ENCODE peak calls at places on chromosome 20, in six cellular contexts. L is mesothelial cell of epicardium, S is LNCaP clone FGC, U is cardiac fibroblast, E is left lung, Z is tibial nerve. T is an unnamed sample.

GRCh38 chr20:56217820-56218219 is 30.7 kb upstream of the MC3R start:
- DNase-seq in L (no peak), S (no peak), U (no peak), E (no peak), Z (no peak), T (no peak)

GRCh38 chr20:57659789-57660509 is 39.7 kb upstream of the ZBP1 start:
- DNase-seq in L (peak; percentile 14), S (no peak), U (no peak), E (peak; percentile 22), Z (peak; percentile 5), T (no peak)

GRCh38 chr20:14902432-14903089 is 565.1 kb upstream of the FLRT3 start:
- DNase-seq in L (no peak), S (no peak), U (no peak), E (no peak), Z (no peak), T (no peak)

GRCh38 chr20:707711-708110 is 32.1 kb upstream of the SCRT2 start:
- DNase-seq in L (no peak), S (no peak), U (no peak), E (no peak), Z (no peak), T (no peak)

GRCh38 chr20:6711950-6712634 is 55.4 kb upstream of the BMP2 start:
- DNase-seq in L (no peak), S (no peak), U (peak; percentile 23), E (peak; percentile 78), Z (no peak), T (no peak)

GRCh38 chr20:25279403-25279802 is 31.5 kb downstream of the PYGB start:
- DNase-seq in L (no peak), S (no peak), U (peak; percentile 33), E (no peak), Z (no peak), T (no peak)

GRCh38 chr20:49579195-49579594 is 11.3 kb upstream of the PTGIS start:
- DNase-seq in L (no peak), S (no peak), U (no peak), E (no peak), Z (no peak), T (peak; percentile 52)

GRCh38 chr20:41443667-41444066 is 77.0 kb upstream of the EMILIN3 start:
- DNase-seq in L (no peak), S (no peak), U (no peak), E (no peak), Z (no peak), T (no peak)

GRCh38 chr20:22586645-22587310 is 2.4 kb upstream of the FOXA2 start:
- DNase-seq in L (no peak), S (no peak), U (no peak), E (no peak), Z (no peak), T (no peak)

GRCh38 chr20:57024849-57025248 is 241.6 kb downstream of the BMP7 start:
- DNase-seq in L (no peak), S (no peak), U (no peak), E (no peak), Z (no peak), T (peak; percentile 37)

GRCh38 chr20:20755674-20756319 is 43.4 kb upstream of the RALGAPA2 start:
- DNase-seq in L (no peak), S (no peak), U (no peak), E (no peak), Z (no peak), T (no peak)

GRCh38 chr20:63162206-63162770 is 53.6 kb downstream of the YTHDF1 start:
- DNase-seq in L (no peak), S (no peak), U (no peak), E (no peak), Z (no peak), T (peak; percentile 76)

GRCh38 chr20:49188101-49188784 is at the start of gene STAU1:
- DNase-seq in L (peak; percentile 94), S (peak; percentile 85), U (peak; percentile 93), E (peak; percentile 96), Z (peak; percentile 85), T (peak; percentile 100)

GRCh38 chr20:47318596-47319516 is 37.6 kb downstream of the ZMYND8 start:
- DNase-seq in L (no peak), S (peak; percentile 75), U (peak; percentile 80), E (peak; percentile 88), Z (peak; percentile 73), T (peak; percentile 88)

GRCh38 chr20:25571240-25571639 is 14.1 kb downstream of the NINL start:
- DNase-seq in L (no peak), S (no peak), U (no peak), E (no peak), Z (no peak), T (no peak)

GRCh38 chr20:17854307-17854903 is 114.2 kb downstream of the SNX5 start:
- DNase-seq in L (no peak), S (peak; percentile 7), U (peak; percentile 55), E (no peak), Z (no peak), T (no peak)

GRCh38 chr20:63773571-63774347 is 34.2 kb downstream of the SLC2A4RG start:
- DNase-seq in L (no peak), S (no peak), U (no peak), E (no peak), Z (no peak), T (peak; percentile 84)

GRCh38 chr20:58130574-58130973 is 97.9 kb downstream of the ANKRD60 start:
- DNase-seq in L (no peak), S (no peak), U (no peak), E (no peak), Z (no peak), T (peak; percentile 60)

GRCh38 chr20:6769953-6770831 is 2.7 kb downstream of the BMP2 start:
- DNase-seq in L (peak; percentile 37), S (no peak), U (peak; percentile 56), E (peak; percentile 68), Z (no peak), T (peak; percentile 82)

GRCh38 chr20:31494131-31494530 is 19.0 kb downstream of the REM1 start:
- DNase-seq in L (no peak), S (no peak), U (peak; percentile 74), E (no peak), Z (no peak), T (no peak)
- TF ChIP-seq CTCF in L (no peak), S (peak; percentile 36), U (peak; percentile 72), E (peak; percentile 23), Z (no peak), T (peak; percentile 47)

GRCh38 chr20:51562334-51563140 is 20.0 kb upstream of the NFATC2 start:
- DNase-seq in L (peak; percentile 63), S (peak; percentile 72), U (peak; percentile 92), E (peak; percentile 84), Z (peak; percentile 78), T (no peak)

GRCh38 chr20:51565298-51565697 is 22.8 kb upstream of the NFATC2 start:
- DNase-seq in L (no peak), S (no peak), U (no peak), E (no peak), Z (no peak), T (no peak)

GRCh38 chr20:51562027-51562333 is 19.5 kb upstream of the NFATC2 start:
- DNase-seq in L (no peak), S (no peak), U (no peak), E (no peak), Z (no peak), T (no peak)

GRCh38 chr20:51563141-51563596 is 20.6 kb upstream of the NFATC2 start:
- DNase-seq in L (no peak), S (no peak), U (no peak), E (no peak), Z (no peak), T (no peak)

DNA sequence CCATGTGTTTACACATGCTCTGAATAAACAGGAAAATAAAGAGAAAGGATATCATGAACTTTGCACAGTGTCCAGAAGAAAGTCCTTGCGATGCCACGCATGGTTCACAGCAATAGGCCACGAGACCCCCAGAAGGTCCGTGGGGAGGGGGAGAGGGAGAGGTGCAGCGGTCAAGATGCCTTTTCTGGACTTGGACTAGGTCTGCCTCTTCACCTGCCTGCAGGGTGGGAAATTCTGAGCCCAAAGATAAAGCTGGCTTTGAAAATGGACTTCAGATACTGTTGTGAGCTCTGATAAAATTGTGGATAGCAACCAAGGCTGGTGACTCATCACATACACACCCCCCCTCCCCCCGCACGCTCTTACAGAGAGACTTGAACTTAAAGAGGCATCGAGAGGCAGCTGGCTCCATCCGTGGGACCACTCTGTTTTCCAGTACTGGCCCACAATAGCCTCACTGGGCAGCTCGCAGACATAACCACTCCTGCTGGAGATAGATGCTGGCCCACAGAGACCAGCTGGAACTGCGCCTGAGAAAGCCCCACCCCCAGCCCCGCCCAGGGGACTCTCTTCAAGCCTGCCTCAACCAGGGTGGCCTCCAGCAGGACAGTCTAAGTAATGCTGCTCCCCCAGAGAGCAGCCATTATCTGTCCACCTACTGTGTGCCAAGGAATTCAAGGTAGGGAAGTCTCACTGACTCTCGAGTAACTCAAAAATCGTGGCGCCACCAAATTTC is 21.2 kb upstream of the NFATC2 start:
- DNase-seq in L (no peak), S (no peak), U (peak; percentile 83), E (peak; percentile 70), Z (peak; percentile 57), T (no peak)
- TF ChIP-seq CTCF in L (no peak), S (no peak), U (peak; percentile 21), E (no peak), Z (no peak), T (no peak)

DNA sequence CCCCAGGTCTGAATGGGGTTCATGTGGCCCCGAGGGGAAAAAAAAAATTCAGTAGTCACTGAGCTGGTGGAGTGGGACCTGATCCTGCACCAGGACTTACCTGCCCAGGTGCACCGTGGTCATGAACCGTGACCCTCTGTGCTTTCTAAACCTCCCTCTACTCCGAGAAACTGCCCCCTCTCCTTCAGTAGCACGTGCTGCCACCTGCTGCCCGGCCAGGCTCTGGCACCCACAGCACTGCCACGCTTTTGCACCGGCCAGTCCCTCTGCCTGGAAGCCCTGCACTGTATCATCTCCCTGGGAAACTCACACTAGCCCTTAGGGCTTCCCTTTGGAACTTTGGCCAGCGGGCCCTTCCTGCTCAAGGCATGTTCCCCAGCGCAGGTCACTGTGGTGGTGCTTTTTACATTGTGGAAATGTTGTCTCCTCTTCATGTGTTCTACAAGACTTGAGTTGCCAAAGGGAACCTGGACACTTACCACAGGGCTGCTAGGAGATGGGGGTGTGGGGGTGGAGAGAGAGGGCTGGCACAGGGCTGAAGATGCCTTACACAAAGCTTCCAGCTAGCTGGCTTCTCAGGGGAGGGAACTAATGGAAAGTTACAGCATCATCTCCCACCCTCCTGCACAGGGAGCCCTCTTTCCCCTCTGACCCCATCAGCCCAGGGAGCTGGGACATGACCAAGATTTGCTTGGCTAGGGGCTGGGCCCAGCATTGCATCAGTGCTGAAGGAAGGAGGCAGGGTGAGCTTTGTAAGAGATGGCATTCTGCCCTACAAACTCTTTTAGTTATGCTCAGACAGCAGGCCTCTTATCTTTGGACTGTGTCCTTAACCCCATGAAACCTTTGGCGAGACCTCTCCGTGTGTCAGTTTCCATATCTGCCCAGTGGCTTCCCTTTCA is 2.5 kb upstream of the PTPRT start:
- DNase-seq in L (no peak), S (no peak), U (no peak), E (no peak), Z (no peak), T (no peak)
- TF ChIP-seq CTCF in L (no peak), S (peak; percentile 90), U (peak; percentile 40), E (no peak), Z (no peak), T (peak; percentile 89)

GRCh38 chr20:11267131-11267761 is 593.4 kb upstream of the JAG1 start:
- DNase-seq in L (no peak), S (no peak), U (peak; percentile 95), E (peak; percentile 40), Z (no peak), T (peak; percentile 81)

GRCh38 chr20:11255860-11256259 is 582.1 kb upstream of the JAG1 start:
- DNase-seq in L (no peak), S (no peak), U (no peak), E (no peak), Z (no peak), T (no peak)

GRCh38 chr20:11266571-11266970 is 592.8 kb upstream of the JAG1 start:
- DNase-seq in L (no peak), S (no peak), U (peak; percentile 2), E (no peak), Z (no peak), T (no peak)

GRCh38 chr20:11260611-11261010 is 586.8 kb upstream of the JAG1 start:
- DNase-seq in L (no peak), S (no peak), U (peak; percentile 81), E (no peak), Z (no peak), T (no peak)

GRCh38 chr20:11261533-11262000 is 587.8 kb upstream of the JAG1 start:
- DNase-seq in L (no peak), S (no peak), U (peak; percentile 90), E (no peak), Z (no peak), T (no peak)
- TF ChIP-seq CTCF in L (no peak), S (no peak), U (no peak), E (no peak), Z (no peak), T (no peak)